ENCODE peak calls at places on chromosomes 1 and 21, in four cellular contexts. One of them, this sample, is unnamed.

GRCh38 chr1:230425252-230426061 is 675 bp downstream of the PGBD5 start:
- DNase-seq in Calu3: peak
- DNase-seq in NB4: peak
- DNase-seq in H9: no peak
- DNase-seq in this sample: no peak

GRCh38 chr1:203306970-203307541 is 1.7 kb downstream of the BTG2 start:
- DNase-seq in Calu3: no peak
- DNase-seq in NB4: no peak
- DNase-seq in H9: no peak
- DNase-seq in this sample: no peak

GRCh38 chr1:160954158-160955104 is at the start of gene ITLN2:
- DNase-seq in Calu3: peak
- DNase-seq in NB4: peak
- DNase-seq in H9: peak
- DNase-seq in this sample: peak

GRCh38 chr1:113917400-113918082 is 11.6 kb upstream of the HIPK1 start:
- DNase-seq in Calu3: no peak
- DNase-seq in NB4: peak
- DNase-seq in H9: no peak
- DNase-seq in this sample: no peak

GRCh38 chr1:111754964-111755320 is 759 bp upstream of the DDX20 start:
- DNase-seq in Calu3: peak
- DNase-seq in NB4: peak
- DNase-seq in H9: no peak
- DNase-seq in this sample: peak

GRCh38 chr21:29725025-29725736 is 214.6 kb downstream of the GRIK1 start:
- DNase-seq in Calu3: no peak
- DNase-seq in NB4: no peak
- DNase-seq in H9: no peak
- DNase-seq in this sample: no peak

GRCh38 chr1:173504268-173504667 is 27.1 kb downstream of the PRDX6 start:
- DNase-seq in Calu3: no peak
- DNase-seq in NB4: no peak
- DNase-seq in H9: no peak
- DNase-seq in this sample: no peak

GRCh38 chr1:171899838-171900237 is 58.5 kb downstream of the DNM3 start:
- DNase-seq in Calu3: no peak
- DNase-seq in NB4: no peak
- DNase-seq in H9: no peak
- DNase-seq in this sample: no peak

GRCh38 chr1:110874303-110875215 is 1.6 kb downstream of the CD53 start:
- DNase-seq in Calu3: no peak
- DNase-seq in NB4: peak
- DNase-seq in H9: no peak
- DNase-seq in this sample: no peak

GRCh38 chr1:177069489-177069888 is 95.0 kb downstream of the ASTN1 start:
- DNase-seq in Calu3: no peak
- DNase-seq in NB4: no peak
- DNase-seq in H9: no peak
- DNase-seq in this sample: no peak

GRCh38 chr1:25520446-25521061 is 22.9 kb upstream of the LDLRAP1 start:
- DNase-seq in Calu3: peak
- DNase-seq in NB4: peak
- DNase-seq in H9: no peak
- DNase-seq in this sample: peak

GRCh38 chr1:24364975-24365678 is 46.0 kb downstream of the GRHL3 start:
- DNase-seq in Calu3: no peak
- DNase-seq in NB4: peak
- DNase-seq in H9: no peak
- DNase-seq in this sample: peak

GRCh38 chr1:68188644-68189340 is 43.5 kb downstream of the WLS start:
- DNase-seq in Calu3: no peak
- DNase-seq in NB4: no peak
- DNase-seq in H9: no peak
- DNase-seq in this sample: no peak

GRCh38 chr1:54356680-54357147 is 49.5 kb downstream of the SSBP3 start:
- DNase-seq in Calu3: no peak
- DNase-seq in NB4: no peak
- DNase-seq in H9: no peak
- DNase-seq in this sample: peak

GRCh38 chr1:39047374-39048229 is 21.5 kb downstream of the NDUFS5 start:
- DNase-seq in Calu3: no peak
- DNase-seq in NB4: peak
- DNase-seq in H9: no peak
- DNase-seq in this sample: peak

GRCh38 chr21:33396966-33397365 is 6.2 kb upstream of the IFNGR2 start:
- DNase-seq in Calu3: no peak
- DNase-seq in NB4: no peak
- DNase-seq in H9: no peak
- DNase-seq in this sample: no peak

GRCh38 chr1:101592861-101593260 is 356.0 kb downstream of the S1PR1 start:
- DNase-seq in Calu3: no peak
- DNase-seq in NB4: no peak
- DNase-seq in H9: no peak
- DNase-seq in this sample: no peak

GRCh38 chr1:149942207-149942606 is 5.5 kb upstream of the MTMR11 start:
- DNase-seq in Calu3: no peak
- DNase-seq in NB4: no peak
- DNase-seq in H9: peak
- DNase-seq in this sample: no peak

GRCh38 chr1:31577515-31578191 is 1.3 kb downstream of the TINAGL1 start:
- DNase-seq in Calu3: peak
- DNase-seq in NB4: no peak
- DNase-seq in H9: no peak
- DNase-seq in this sample: no peak

GRCh38 chr1:32247452-32247851 is 430 bp downstream of the FAM167B start:
- DNase-seq in Calu3: no peak
- DNase-seq in NB4: no peak
- DNase-seq in H9: no peak
- DNase-seq in this sample: no peak

GRCh38 chr1:235737751-235738150 is 88.2 kb upstream of the GNG4 start:
- DNase-seq in Calu3: no peak
- DNase-seq in NB4: no peak
- DNase-seq in H9: no peak
- DNase-seq in this sample: no peak

GRCh38 chr1:234920136-234920842 is 208.3 kb downstream of the TOMM20 start:
- DNase-seq in Calu3: no peak
- DNase-seq in NB4: no peak
- DNase-seq in H9: no peak
- DNase-seq in this sample: no peak

GRCh38 chr1:192316692-192317091 is at the start of gene RGS21:
- DNase-seq in Calu3: no peak
- DNase-seq in NB4: no peak
- DNase-seq in H9: no peak
- DNase-seq in this sample: no peak

GRCh38 chr1:192311281-192311680 is 5.5 kb upstream of the RGS21 start:
- DNase-seq in Calu3: peak
- DNase-seq in NB4: peak
- DNase-seq in H9: no peak
- DNase-seq in this sample: no peak
- TF ChIP-seq CTCF in Calu3: peak
- TF ChIP-seq CTCF in NB4: peak
- TF ChIP-seq CTCF in H9: peak
- TF ChIP-seq CTCF in this sample: peak

DNA sequence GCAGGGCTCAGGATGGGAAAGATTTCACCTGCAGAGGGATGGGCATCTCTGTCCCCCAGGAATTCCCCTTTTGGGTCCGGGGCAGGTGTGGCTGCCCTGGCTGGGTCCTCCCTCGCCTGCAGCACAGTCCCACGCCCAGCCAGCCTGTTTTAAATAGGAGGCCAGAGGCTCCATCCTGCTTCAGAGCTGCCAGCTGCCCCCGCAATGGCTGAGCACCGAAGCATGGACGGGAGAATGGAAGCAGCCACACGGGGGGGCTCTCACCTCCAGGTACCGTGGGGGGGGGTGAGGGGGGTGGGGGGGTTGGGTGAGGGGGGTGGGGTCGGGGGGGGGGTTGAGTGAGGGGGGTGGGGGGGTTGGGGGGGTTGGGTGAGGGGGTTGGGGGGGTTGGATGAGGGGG is 3.6 kb downstream of the SCNN1D start:
- DNase-seq in Calu3: no peak
- DNase-seq in NB4: no peak
- DNase-seq in H9: peak
- DNase-seq in this sample: peak
- TF ChIP-seq CTCF in Calu3: no peak
- TF ChIP-seq CTCF in NB4: no peak
- TF ChIP-seq CTCF in H9: no peak
- TF ChIP-seq CTCF in this sample: peak

GRCh38 chr21:40512590-40512989 is 334.4 kb downstream of the DSCAM start:
- DNase-seq in Calu3: no peak
- DNase-seq in NB4: peak
- DNase-seq in H9: peak
- DNase-seq in this sample: no peak
- TF ChIP-seq CTCF in Calu3: no peak
- TF ChIP-seq CTCF in NB4: peak
- TF ChIP-seq CTCF in H9: peak
- TF ChIP-seq CTCF in this sample: peak

GRCh38 chr1:222034790-222035189 is 292.9 kb upstream of the DUSP10 start:
- DNase-seq in Calu3: no peak
- DNase-seq in NB4: no peak
- DNase-seq in H9: no peak
- DNase-seq in this sample: no peak

GRCh38 chr1:222037720-222038119 is 295.8 kb upstream of the DUSP10 start:
- DNase-seq in Calu3: no peak
- DNase-seq in NB4: no peak
- DNase-seq in H9: no peak
- DNase-seq in this sample: no peak

GRCh38 chr1:222040163-222040900 is 298.4 kb upstream of the DUSP10 start:
- DNase-seq in Calu3: no peak
- DNase-seq in NB4: no peak
- DNase-seq in H9: no peak
- DNase-seq in this sample: no peak

GRCh38 chr1:222042120-222042519 is 300.2 kb upstream of the DUSP10 start:
- DNase-seq in Calu3: no peak
- DNase-seq in NB4: no peak
- DNase-seq in H9: no peak
- DNase-seq in this sample: no peak

GRCh38 chr1:222038971-222039370 is 297.1 kb upstream of the DUSP10 start:
- DNase-seq in Calu3: no peak
- DNase-seq in NB4: no peak
- DNase-seq in H9: no peak
- DNase-seq in this sample: no peak
- TF ChIP-seq CTCF in Calu3: no peak
- TF ChIP-seq CTCF in NB4: no peak
- TF ChIP-seq CTCF in H9: no peak
- TF ChIP-seq CTCF in this sample: no peak

GRCh38 chr1:62530516-62531154 is 66.7 kb upstream of the ANGPTL3 start:
- DNase-seq in Calu3: no peak
- DNase-seq in NB4: no peak
- DNase-seq in H9: peak
- DNase-seq in this sample: no peak
- TF ChIP-seq CTCF in Calu3: no peak
- TF ChIP-seq CTCF in NB4: no peak
- TF ChIP-seq CTCF in H9: peak
- TF ChIP-seq CTCF in this sample: peak

GRCh38 chr1:198196630-198197029 is 39.8 kb downstream of the NEK7 start:
- DNase-seq in Calu3: no peak
- DNase-seq in NB4: no peak
- DNase-seq in H9: no peak
- DNase-seq in this sample: no peak
- TF ChIP-seq CTCF in Calu3: no peak
- TF ChIP-seq CTCF in NB4: no peak
- TF ChIP-seq CTCF in H9: no peak
- TF ChIP-seq CTCF in this sample: no peak

GRCh38 chr21:18265955-18266354 is 21.3 kb downstream of the CHODL start:
- DNase-seq in Calu3: no peak
- DNase-seq in NB4: no peak
- DNase-seq in H9: no peak
- DNase-seq in this sample: no peak
- TF ChIP-seq CTCF in Calu3: no peak
- TF ChIP-seq CTCF in NB4: no peak
- TF ChIP-seq CTCF in H9: no peak
- TF ChIP-seq CTCF in this sample: no peak

GRCh38 chr21:34857874-34858273 is 189.1 kb downstream of the CLIC6 start:
- DNase-seq in Calu3: no peak
- DNase-seq in NB4: no peak
- DNase-seq in H9: no peak
- DNase-seq in this sample: no peak
- TF ChIP-seq CTCF in Calu3: no peak
- TF ChIP-seq CTCF in NB4: peak
- TF ChIP-seq CTCF in H9: peak
- TF ChIP-seq CTCF in this sample: no peak

GRCh38 chr1:44694863-44695478 is 20.5 kb downstream of the ARMH1 start:
- DNase-seq in Calu3: no peak
- DNase-seq in NB4: no peak
- DNase-seq in H9: no peak
- DNase-seq in this sample: peak
- TF ChIP-seq CTCF in Calu3: no peak
- TF ChIP-seq CTCF in NB4: no peak
- TF ChIP-seq CTCF in H9: no peak
- TF ChIP-seq CTCF in this sample: no peak

GRCh38 chr1:168835153-168835648 is 106.2 kb upstream of the DPT start:
- DNase-seq in Calu3: no peak
- DNase-seq in NB4: no peak
- DNase-seq in H9: no peak
- DNase-seq in this sample: no peak
- TF ChIP-seq CTCF in Calu3: no peak
- TF ChIP-seq CTCF in NB4: no peak
- TF ChIP-seq CTCF in H9: no peak
- TF ChIP-seq CTCF in this sample: no peak

This sample was measured in GM10248.